ENCODE peak calls at places on chromosome 18, in four cellular contexts. G, W, E and K are unnamed samples.

GRCh38 chr18:51196116-51196810 is 1.2 kb downstream of the MEX3C start:
- DNase-seq in G (no peak), W (no peak), E (peak), K (no peak)

GRCh38 chr18:37546023-37546537 is 19.5 kb downstream of the CELF4 start:
- DNase-seq in G (no peak), W (no peak), E (no peak), K (no peak)

GRCh38 chr18:62555135-62555534 is 32.3 kb downstream of the ZCCHC2 start:
- DNase-seq in G (no peak), W (no peak), E (peak), K (no peak)

GRCh38 chr18:28494151-28494550 is 317.2 kb upstream of the CDH2 start:
- DNase-seq in G (no peak), W (no peak), E (no peak), K (no peak)

GRCh38 chr18:44238911-44239310 is 441.8 kb upstream of the SETBP1 start:
- DNase-seq in G (no peak), W (no peak), E (no peak), K (no peak)

GRCh38 chr18:38241216-38241615 is 675.6 kb upstream of the CELF4 start:
- DNase-seq in G (no peak), W (no peak), E (no peak), K (no peak)

GRCh38 chr18:31612124-31612523 is 20.4 kb downstream of the TTR start:
- DNase-seq in G (no peak), W (no peak), E (no peak), K (no peak)

GRCh38 chr18:63410792-63411191 is 11.5 kb downstream of the VPS4B start:
- DNase-seq in G (no peak), W (no peak), E (no peak), K (no peak)

GRCh38 chr18:35347991-35348390 is 3.8 kb upstream of the ZNF24 start:
- DNase-seq in G (no peak), W (no peak), E (no peak), K (no peak)

GRCh38 chr18:5455644-5456043 is 88.2 kb downstream of the EPB41L3 start:
- DNase-seq in G (no peak), W (no peak), E (no peak), K (no peak)

GRCh38 chr18:63266888-63267790 is 52.4 kb downstream of the BCL2 start:
- DNase-seq in G (no peak), W (no peak), E (no peak), K (no peak)

GRCh38 chr18:24502621-24503020 is 42.2 kb downstream of the HRH4 start:
- DNase-seq in G (no peak), W (no peak), E (no peak), K (no peak)

GRCh38 chr18:23136326-23137092 is 1.2 kb downstream of the CABLES1 start:
- DNase-seq in G (no peak), W (no peak), E (no peak), K (no peak)

GRCh38 chr18:77004555-77005380 is 127.8 kb downstream of the MBP start:
- DNase-seq in G (no peak), W (no peak), E (no peak), K (no peak)

GRCh38 chr18:25126751-25127150 is 225.2 kb downstream of the ZNF521 start:
- DNase-seq in G (no peak), W (no peak), E (no peak), K (no peak)

GRCh38 chr18:27713037-27713726 is 463.7 kb downstream of the CDH2 start:
- DNase-seq in G (no peak), W (no peak), E (no peak), K (no peak)

GRCh38 chr18:9516437-9517064 is 41.2 kb downstream of the RALBP1 start:
- DNase-seq in G (no peak), W (peak), E (peak), K (peak)

GRCh38 chr18:26483633-26484032 is 64.7 kb downstream of the KCTD1 start:
- DNase-seq in G (no peak), W (no peak), E (no peak), K (no peak)

GRCh38 chr18:48777737-48778111 is 173.0 kb downstream of the SMAD7 start:
- DNase-seq in G (no peak), W (no peak), E (no peak), K (no peak)

GRCh38 chr18:27685807-27686412 is 491.0 kb downstream of the CDH2 start:
- DNase-seq in G (no peak), W (no peak), E (peak), K (peak)

GRCh38 chr18:28177828-28178635 is 1.1 kb upstream of the CDH2 start:
- DNase-seq in G (no peak), W (no peak), E (no peak), K (no peak)

GRCh38 chr18:56246912-56247311 is 391.5 kb downstream of the TXNL1 start:
- DNase-seq in G (no peak), W (no peak), E (no peak), K (no peak)

GRCh38 chr18:36402765-36403396 is 105.4 kb downstream of the FHOD3 start:
- DNase-seq in G (no peak), W (no peak), E (peak), K (no peak)

GRCh38 chr18:69580107-69580506 is 179.4 kb downstream of the DOK6 start:
- DNase-seq in G (no peak), W (peak), E (no peak), K (no peak)

GRCh38 chr18:10948421-10948820 is 200.9 kb downstream of the PIEZO2 start:
- DNase-seq in G (no peak), W (no peak), E (no peak), K (no peak)

GRCh38 chr18:31245820-31246219 is 72.1 kb upstream of the DSG1 start:
- DNase-seq in G (no peak), W (no peak), E (peak), K (no peak)

GRCh38 chr18:26089247-26090129 is 925 bp downstream of the SS18 start:
- DNase-seq in G (no peak), W (no peak), E (peak), K (no peak)

GRCh38 chr18:59208602-59209001 is 11.4 kb upstream of the GRP start:
- DNase-seq in G (no peak), W (no peak), E (no peak), K (no peak)

GRCh38 chr18:49835405-49835804 is 22.1 kb upstream of the ACAA2 start:
- DNase-seq in G (no peak), W (no peak), E (no peak), K (no peak)

GRCh38 chr18:12839526-12840196 is 44.4 kb downstream of the PTPN2 start:
- DNase-seq in G (no peak), W (peak), E (no peak), K (no peak)

GRCh38 chr18:69763002-69763401 is 184.7 kb downstream of the CD226 start:
- DNase-seq in G (no peak), W (no peak), E (no peak), K (no peak)

GRCh38 chr18:57439617-57439975 is 4.4 kb downstream of the ONECUT2 start:
- DNase-seq in G (no peak), W (no peak), E (no peak), K (no peak)

GRCh38 chr18:70931942-70932814 is 643.3 kb downstream of the SOCS6 start:
- DNase-seq in G (no peak), W (no peak), E (peak), K (no peak)

GRCh38 chr18:22710628-22711380 is 222.3 kb upstream of the RBBP8 start:
- DNase-seq in G (no peak), W (no peak), E (no peak), K (no peak)

DNA sequence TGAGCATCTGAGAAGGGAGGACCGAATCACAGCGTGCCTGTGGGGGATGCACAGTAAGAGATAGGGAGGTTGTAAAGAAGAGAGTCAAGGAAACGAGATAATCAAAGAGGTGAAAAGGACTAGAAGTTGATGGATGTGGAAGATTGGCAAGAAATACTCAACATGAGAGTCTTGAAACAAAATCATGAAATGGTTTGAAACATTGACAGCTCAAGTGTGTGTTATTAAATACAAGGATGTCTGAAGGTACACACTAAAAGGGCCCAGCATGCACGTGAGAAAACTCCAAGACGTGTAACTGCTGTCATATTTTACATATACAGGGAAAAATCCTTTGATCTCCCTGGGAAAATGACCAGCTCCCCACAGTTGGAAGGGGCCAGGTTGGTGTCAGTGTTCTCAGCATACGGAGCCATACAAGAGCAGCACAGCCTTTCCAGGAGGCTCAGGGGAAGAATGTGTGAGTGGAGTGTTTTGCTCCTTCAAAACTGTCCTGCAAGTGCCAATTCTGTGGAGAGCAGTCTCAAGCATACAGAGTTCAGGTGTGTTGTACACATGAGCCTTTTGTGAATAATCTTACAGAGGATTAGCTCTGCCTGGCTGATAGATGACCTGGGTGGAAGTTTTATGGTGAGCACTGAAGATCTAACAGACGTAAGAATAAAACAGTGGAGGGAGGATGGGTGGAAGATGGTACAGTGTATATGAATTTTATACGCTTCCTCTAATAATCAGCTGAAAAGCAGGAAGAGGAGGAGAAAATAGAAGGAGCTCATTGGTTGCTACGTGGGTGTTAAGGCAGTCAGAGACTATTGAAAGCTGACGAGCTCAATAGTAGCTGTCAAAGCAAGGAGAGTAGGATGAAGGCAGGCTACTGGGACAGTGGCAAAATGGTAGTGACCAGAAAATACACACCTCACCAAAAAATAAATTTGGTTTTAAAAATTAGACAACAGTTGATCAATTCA is 126.8 kb downstream of the ATP9B start:
- DNase-seq in G (no peak), W (no peak), E (no peak), K (no peak)
- TF ChIP-seq EZH2 in G (no peak), W (no peak), E (no peak), K (no peak)

DNA sequence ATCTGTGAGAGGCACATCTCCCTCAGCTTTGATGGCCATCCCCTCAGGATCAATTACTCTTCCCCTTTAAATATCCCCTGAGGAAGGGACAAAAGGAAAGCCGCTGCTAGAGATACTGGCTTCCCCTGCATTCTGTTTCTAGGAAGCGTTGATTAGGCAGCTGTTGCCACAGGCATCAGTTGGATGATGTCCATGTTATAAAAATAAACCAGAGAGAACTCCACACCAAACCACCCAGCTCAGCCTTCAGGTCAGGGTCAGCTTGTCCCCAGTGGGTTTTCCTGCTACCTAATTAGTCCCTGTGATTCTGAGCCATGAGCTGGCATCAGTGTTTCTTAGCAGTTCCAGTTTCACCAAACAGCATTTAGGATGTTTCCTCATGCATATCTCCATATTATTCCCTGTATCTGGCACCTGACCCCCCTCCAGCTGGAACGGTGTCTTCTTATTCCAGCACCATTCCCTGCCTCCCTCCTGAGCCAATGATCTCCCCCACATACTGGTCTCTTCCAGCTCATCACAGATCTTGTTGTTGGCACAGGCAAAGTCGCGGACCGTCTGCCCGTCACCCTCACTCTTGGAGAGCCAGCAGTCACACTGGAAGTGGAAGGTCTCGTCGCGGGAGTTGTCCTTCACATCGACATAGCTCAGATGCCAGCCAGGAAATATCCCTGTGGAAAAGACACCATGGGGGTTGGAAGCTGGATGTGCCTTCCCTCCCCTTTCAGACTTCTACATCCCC is 168.4 kb downstream of the LOXHD1 start:
- DNase-seq in G (no peak), W (no peak), E (no peak), K (no peak)
- TF ChIP-seq EGR1 in G (no peak), W (no peak), E (no peak), K (no peak)

DNA sequence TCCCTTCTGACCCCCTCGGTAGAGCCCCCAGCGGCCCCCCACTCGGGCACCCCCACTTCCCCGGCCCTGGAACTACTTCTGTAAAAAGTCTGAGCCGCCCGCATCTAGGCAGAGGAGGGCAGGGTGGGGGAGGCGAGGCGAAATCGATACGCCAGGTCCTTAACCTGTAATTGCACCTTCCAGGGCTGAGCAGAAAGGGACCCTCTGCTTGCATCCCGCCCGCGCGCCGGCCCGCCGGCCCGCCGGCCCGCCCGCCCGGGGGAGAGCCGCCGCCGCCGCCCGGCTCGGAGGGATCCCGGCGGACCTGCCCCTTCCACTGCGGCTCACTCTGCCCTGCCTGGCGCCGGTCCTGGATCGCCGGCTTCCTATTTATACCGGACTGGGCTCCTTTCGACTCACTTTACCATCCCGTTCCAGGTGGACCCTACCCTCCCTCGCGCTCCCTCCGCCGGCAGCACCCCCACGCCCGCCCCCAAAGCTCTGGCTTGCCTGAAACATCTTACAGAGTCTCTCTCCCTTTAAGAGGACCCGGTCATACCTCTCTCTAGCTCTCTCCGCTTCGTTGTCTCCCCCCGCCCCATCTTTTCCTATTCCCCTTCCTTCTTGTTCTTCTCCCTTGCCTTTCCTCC is 838 bp downstream of the KLHL14 start:
- DNase-seq in G (no peak), W (no peak), E (no peak), K (no peak)
- TF ChIP-seq EZH2 in G (no peak), W (no peak), E (no peak), K (no peak)

DNA sequence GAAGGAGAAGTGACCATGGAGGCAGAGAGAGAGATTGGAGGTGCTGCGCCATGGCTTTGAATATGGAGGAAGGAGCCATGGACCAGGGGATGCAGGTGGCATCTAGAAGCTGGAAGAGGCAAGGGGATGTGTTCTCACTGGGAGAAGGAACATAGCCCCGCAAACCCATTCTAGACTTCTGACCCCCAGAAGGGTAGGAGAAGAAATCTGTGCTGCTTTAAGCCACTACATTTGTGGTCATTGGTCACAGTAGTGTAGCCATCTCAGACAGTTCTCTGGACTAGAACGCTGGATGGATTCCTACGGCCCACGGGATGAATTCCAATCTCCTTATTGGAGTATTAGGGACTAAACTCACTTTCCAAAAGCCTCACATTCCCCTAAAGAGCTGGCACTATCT is 67.8 kb downstream of the PTGR3 start:
- DNase-seq in G (no peak), W (no peak), E (no peak), K (no peak)
- TF ChIP-seq EGR1 in G (no peak), W (no peak), E (no peak), K (no peak)

GRCh38 chr18:47248610-47249343 is 2.7 kb downstream of the SKOR2 start:
- DNase-seq in G (no peak), W (no peak), E (no peak), K (no peak)

GRCh38 chr18:47249602-47250001 is 1.9 kb downstream of the SKOR2 start:
- DNase-seq in G (no peak), W (no peak), E (no peak), K (no peak)

GRCh38 chr18:47247833-47248609 is 3.4 kb downstream of the SKOR2 start:
- DNase-seq in G (no peak), W (no peak), E (no peak), K (no peak)

GRCh38 chr18:47246027-47246971 is 5.2 kb downstream of the SKOR2 start:
- DNase-seq in G (no peak), W (no peak), E (no peak), K (no peak)

DNA sequence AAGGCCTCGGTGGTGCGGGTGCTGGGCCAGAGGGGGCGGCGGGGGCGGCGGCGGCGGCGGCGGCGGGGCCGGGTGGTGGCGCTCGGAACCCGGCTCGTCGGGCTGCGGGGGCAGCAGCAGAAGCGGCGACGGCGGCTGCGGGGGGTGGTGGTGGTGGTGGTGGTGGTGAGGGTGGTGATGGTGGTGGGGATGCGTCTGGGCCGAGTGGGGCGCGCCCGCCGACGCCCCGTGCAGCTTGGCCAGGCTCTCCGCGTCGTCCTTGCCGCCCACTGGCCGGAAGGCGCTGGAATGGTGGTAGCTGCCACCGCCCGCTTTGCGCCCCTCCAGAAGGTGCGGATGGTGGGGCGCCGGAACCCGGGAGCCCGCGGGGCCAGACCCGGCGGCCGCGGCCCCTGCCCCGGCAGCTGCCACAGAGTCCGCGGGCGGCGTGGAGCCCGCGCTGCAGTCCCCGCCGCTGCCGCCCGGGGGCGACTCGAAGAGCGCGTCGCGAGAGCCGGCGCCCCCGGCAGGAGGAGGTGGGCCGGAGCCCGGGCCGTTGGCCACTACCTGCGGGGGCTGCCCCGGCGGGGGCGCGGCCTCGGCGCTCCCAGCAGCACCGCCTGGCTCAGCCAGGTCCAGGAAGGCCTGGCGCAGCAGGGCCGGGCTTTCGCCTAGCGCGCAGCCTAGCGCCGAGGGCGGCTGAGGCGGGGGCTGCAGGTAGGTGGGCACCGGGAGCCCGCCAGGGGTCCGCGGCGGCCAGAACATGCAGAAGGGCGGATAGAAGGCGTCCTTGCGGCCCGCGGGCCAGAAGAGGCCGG is 4.2 kb downstream of the SKOR2 start:
- DNase-seq in G (no peak), W (no peak), E (no peak), K (no peak)
- TF ChIP-seq EZH2 in G (peak), W (no peak), E (no peak), K (no peak)

GRCh38 chr18:54774971-54775665 is 53.2 kb upstream of the RAB27B start:
- DNase-seq in G (no peak), W (no peak), E (no peak), K (no peak)

GRCh38 chr18:54775686-54776085 is 52.6 kb upstream of the RAB27B start:
- DNase-seq in G (no peak), W (no peak), E (peak), K (peak)

GRCh38 chr18:54777989-54778388 is 50.3 kb upstream of the RAB27B start:
- DNase-seq in G (no peak), W (no peak), E (no peak), K (no peak)

GRCh38 chr18:54777118-54777791 is 51.0 kb upstream of the RAB27B start:
- DNase-seq in G (no peak), W (no peak), E (no peak), K (no peak)

GRCh38 chr18:54776282-54776977 is 51.8 kb upstream of the RAB27B start:
- DNase-seq in G (no peak), W (peak), E (peak), K (peak)
- TF ChIP-seq EGR1 in G (no peak), W (no peak), E (no peak), K (peak)

GRCh38 chr18:3148930-3149535 is 70.7 kb downstream of the MYOM1 start:
- DNase-seq in G (no peak), W (no peak), E (peak), K (no peak)
- TF ChIP-seq EZH2 in G (no peak), W (no peak), E (no peak), K (no peak)